ENCODE peak calls at places on chromosomes 13 and 19, in six cellular contexts. C is K562, S is HepG2, F is H1, E is GM12878, N is GM12892. D is an unnamed sample.

GRCh38 chr19:6340493-6341201 is 7.2 kb upstream of the ACER1 start:
- DNase-seq in E (no peak), S (no peak), F (no peak), C (no peak), N (no peak), D (no peak)

GRCh38 chr19:11560404-11560988 is 1.5 kb upstream of the ELOF1 start:
- DNase-seq in S (peak; percentile 80), E (peak; percentile 83), C (peak; percentile 68), N (peak; percentile 46), F (peak; percentile 65), D (no peak)

GRCh38 chr19:15129856-15130580 is 22.8 kb downstream of the SYDE1 start:
- DNase-seq in S (no peak), N (no peak), C (no peak), F (no peak), E (no peak), D (no peak)

GRCh38 chr19:58351558-58351878 is 1.8 kb downstream of the A1BG start:
- DNase-seq in S (no peak), N (no peak), F (no peak), E (no peak), C (no peak), D (no peak)

GRCh38 chr19:18975011-18975410 is 34.0 kb upstream of the HOMER3 start:
- DNase-seq in S (no peak), F (no peak), N (no peak), C (no peak), E (no peak), D (no peak)

GRCh38 chr13:69809152-69809551 is 298.5 kb upstream of the ATXN8OS start:
- DNase-seq in E (no peak), C (no peak), S (no peak), F (no peak), N (no peak), D (no peak)

GRCh38 chr19:10259162-10259905 is 7.3 kb downstream of the MRPL4 start:
- DNase-seq in S (peak; percentile 88), F (peak; percentile 91), N (peak; percentile 54), C (peak; percentile 70), E (no peak), D (peak; percentile 68)

GRCh38 chr13:28574617-28575142 is 79.8 kb upstream of the FLT1 start:
- DNase-seq in F (no peak), C (peak; percentile 78), E (peak; percentile 25), N (no peak), S (peak; percentile 10), D (no peak)

GRCh38 chr19:42216653-42217521 is 590 bp downstream of the DEDD2 start:
- DNase-seq in S (peak; percentile 15), F (peak; percentile 85), E (no peak), N (no peak), C (peak; percentile 79), D (peak; percentile 54)

GRCh38 chr19:11495481-11495880 is 10.2 kb downstream of the ZNF653 start:
- DNase-seq in E (no peak), F (no peak), N (no peak), C (no peak), S (no peak), D (no peak)

GRCh38 chr13:59890064-59890463 is 273.7 kb downstream of the DIAPH3 start:
- DNase-seq in S (no peak), F (no peak), C (no peak), E (no peak), N (no peak), D (no peak)

GRCh38 chr19:13986348-13986904 is 19.7 kb downstream of the RFX1 start:
- DNase-seq in N (peak; percentile 100), F (peak; percentile 85), E (peak; percentile 93), S (no peak), C (no peak), D (peak; percentile 100)

GRCh38 chr19:11180346-11180745 is 17.0 kb downstream of the KANK2 start:
- DNase-seq in S (no peak), F (no peak), C (no peak), E (no peak), N (no peak), D (no peak)

GRCh38 chr19:4866595-4867424 is 657 bp downstream of the PLIN3 start:
- DNase-seq in F (peak; percentile 82), E (no peak), N (peak; percentile 41), C (peak; percentile 74), S (peak; percentile 34), D (no peak)

GRCh38 chr19:3154957-3155736 is 19.3 kb downstream of the GNA15 start:
- DNase-seq in E (peak; percentile 88), C (peak; percentile 93), N (peak; percentile 73), F (no peak), S (peak; percentile 50), D (peak; percentile 71)
- TF ChIP-seq POLR2A in E (peak; percentile 71), C (peak; percentile 83), N (peak; percentile 91), F (no peak), S (no peak), D (peak; percentile 73)

GRCh38 chr13:110349239-110349638 is 42.2 kb downstream of the COL4A2 start:
- DNase-seq in F (no peak), E (no peak), N (no peak), S (no peak), C (no peak), D (no peak)

GRCh38 chr13:110352735-110353134 is 45.7 kb downstream of the COL4A2 start:
- DNase-seq in F (peak; percentile 85), C (peak; percentile 21), N (no peak), E (no peak), S (no peak), D (no peak)

GRCh38 chr13:110351636-110352420 is 44.7 kb downstream of the COL4A2 start:
- DNase-seq in C (no peak), E (no peak), F (no peak), N (no peak), S (no peak), D (no peak)

GRCh38 chr13:110348751-110349150 is 41.7 kb downstream of the COL4A2 start:
- DNase-seq in F (no peak), S (no peak), N (no peak), E (no peak), C (no peak), D (no peak)

GRCh38 chr13:110350509-110350908 is 43.4 kb downstream of the COL4A2 start:
- DNase-seq in N (no peak), E (no peak), F (no peak), C (no peak), S (no peak), D (no peak)
- TF ChIP-seq TAF1 in N (no peak), E (no peak), F (no peak), C (no peak), S (no peak), D (no peak)

DNA sequence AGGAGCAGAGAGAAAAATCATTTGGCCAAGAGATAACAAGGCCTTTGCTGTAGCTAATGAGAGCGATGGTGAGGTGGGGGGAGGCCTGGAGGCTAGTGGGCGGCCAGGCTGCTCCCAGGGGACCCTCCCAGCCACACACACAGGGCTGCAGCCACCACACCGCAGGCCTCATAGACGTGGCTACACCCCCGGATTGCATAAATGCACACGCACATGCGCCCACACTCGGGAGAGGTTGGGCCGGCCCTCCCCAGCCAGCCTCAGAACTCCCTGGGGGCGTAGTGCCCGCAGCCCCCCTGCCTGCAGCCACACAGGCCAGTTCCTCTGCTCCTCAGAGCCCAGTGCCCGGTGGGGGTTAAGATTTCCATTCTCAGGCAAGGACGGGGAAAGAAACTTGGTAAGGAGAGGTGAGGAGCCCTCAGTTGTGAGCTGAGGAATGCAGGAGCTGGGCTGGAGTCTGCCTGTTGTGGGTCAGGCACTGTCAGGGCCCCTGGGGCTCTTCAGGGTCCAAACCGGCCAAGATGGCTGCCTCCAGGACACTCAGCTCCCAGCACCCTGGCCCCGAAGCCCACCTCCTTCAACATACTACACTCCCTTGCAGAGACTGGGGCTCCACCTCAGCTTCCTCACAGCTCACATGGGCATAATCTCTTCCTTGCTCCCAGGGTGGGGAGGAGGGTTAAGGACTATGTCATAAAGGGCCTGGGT is 8.0 kb downstream of the PTH2 start:
- DNase-seq in N (no peak), E (peak; percentile 41), F (no peak), S (no peak), C (no peak), D (no peak)
- TF ChIP-seq POLR2A in N (no peak), E (no peak), F (no peak), S (no peak), C (no peak), D (no peak)

DNA sequence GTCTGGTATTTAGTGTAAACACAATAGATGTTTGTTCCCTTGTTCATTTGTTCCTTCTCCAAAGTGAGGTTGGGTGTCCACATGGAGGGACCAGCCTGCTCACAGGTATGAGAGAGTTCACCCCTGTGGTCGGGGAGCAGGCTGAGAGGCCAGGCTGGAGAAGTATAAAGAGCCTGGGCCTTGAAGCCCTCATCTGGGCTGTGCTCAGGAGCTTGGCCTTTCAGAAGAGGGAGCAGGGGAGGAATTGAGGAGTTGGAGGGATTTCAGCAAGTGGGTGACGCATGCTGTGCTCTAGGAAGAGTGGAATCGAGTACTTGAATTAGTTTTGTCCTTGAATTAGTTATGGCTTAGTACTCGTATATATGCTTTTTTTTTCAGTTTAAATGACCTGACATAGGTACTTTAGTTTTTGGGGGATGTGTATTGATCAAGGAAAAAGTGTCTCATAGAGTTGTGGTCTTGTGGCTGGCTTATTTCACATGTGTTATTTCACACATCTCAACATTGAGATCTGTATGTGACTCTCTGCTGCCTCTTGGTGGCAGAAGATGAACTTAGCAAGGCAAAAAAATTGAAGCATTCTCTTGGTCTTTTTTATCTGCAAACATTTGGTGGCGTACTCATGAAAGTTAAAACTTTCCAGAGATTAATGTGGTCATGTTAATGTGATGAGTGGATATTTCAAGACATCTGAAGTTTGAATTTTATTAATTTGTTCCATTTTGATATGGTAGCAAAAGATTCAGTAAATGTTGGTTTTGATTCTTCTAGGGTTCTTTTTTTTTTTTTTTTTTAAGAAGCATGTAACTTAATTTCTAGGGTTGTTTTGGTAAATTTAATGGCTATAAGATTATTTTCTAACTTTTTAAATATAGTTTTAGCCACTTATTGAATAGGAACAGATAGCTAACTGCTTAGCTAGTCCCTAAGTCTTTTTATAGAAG is 54.3 kb downstream of the SLAIN1 start:
- DNase-seq in C (peak; percentile 22), E (peak; percentile 34), F (no peak), S (peak; percentile 41), N (no peak), D (no peak)
- TF ChIP-seq TAF1 in C (no peak), E (no peak), F (no peak), S (no peak), N (no peak), D (no peak)